ENCODE peak calls at places on chromosomes 1 and 21, in eight cellular contexts. R is H9; G is stimulated activated CD4-positive, alpha-beta T cell treated with anti-CD3 and anti-CD28 coated beads, TNF-alpha, amount 100 ng/mL, for 1 hour; M is Right ventricle myocardium inferior; K is activated gamma-delta T cell; E is GM12865; H is AML-193; C is pons. W is an unnamed sample.

GRCh38 chr1:173043253-173043652 is 7.5 kb downstream of the TNFSF18 start:
- DNase-seq in G (no peak), E (no peak), C (no peak), K (no peak), R (no peak), H (no peak), M (no peak), W (no peak)

GRCh38 chr1:185632659-185633428 is 101.3 kb upstream of the HMCN1 start:
- DNase-seq in M (no peak), C (no peak), E (no peak), K (no peak), R (no peak), H (peak; percentile 98), G (no peak), W (no peak)

GRCh38 chr1:33683913-33684312 is 180.0 kb upstream of the HMGB4 start:
- DNase-seq in C (peak; percentile 67), G (no peak), M (no peak), E (no peak), R (no peak), K (no peak), H (no peak), W (no peak)

GRCh38 chr1:185846672-185847440 is 112.7 kb downstream of the HMCN1 start:
- DNase-seq in G (no peak), C (no peak), H (no peak), M (no peak), E (no peak), K (no peak), R (no peak), W (no peak)

GRCh38 chr1:164823486-164824279 is 264.7 kb downstream of the PBX1 start:
- DNase-seq in E (no peak), H (no peak), M (no peak), R (no peak), K (no peak), G (no peak), C (no peak), W (no peak)

GRCh38 chr1:6220236-6220635 is 14.3 kb downstream of the RNF207 start:
- DNase-seq in C (no peak), E (no peak), G (no peak), K (no peak), M (no peak), R (no peak), H (no peak), W (peak; percentile 66)

GRCh38 chr1:211825990-211826389 is 4.6 kb downstream of the LPGAT1 start:
- DNase-seq in H (no peak), M (no peak), C (no peak), K (no peak), G (no peak), E (no peak), R (no peak), W (no peak)

GRCh38 chr1:173508541-173508940 is 31.4 kb downstream of the PRDX6 start:
- DNase-seq in H (no peak), C (no peak), K (no peak), M (no peak), G (no peak), E (no peak), R (no peak), W (no peak)

GRCh38 chr1:44015206-44015605 is 16.1 kb downstream of the SLC6A9 start:
- DNase-seq in K (no peak), C (peak; percentile 63), G (no peak), M (peak; percentile 55), H (no peak), R (no peak), E (no peak), W (no peak)

GRCh38 chr1:53546409-53547155 is 87.4 kb downstream of the DMRTB1 start:
- DNase-seq in H (no peak), R (no peak), E (no peak), G (no peak), C (no peak), K (no peak), M (no peak), W (no peak)

GRCh38 chr1:78101514-78101913 is 55.7 kb downstream of the GIPC2 start:
- DNase-seq in R (no peak), K (no peak), M (no peak), C (no peak), G (no peak), H (no peak), E (no peak), W (no peak)

GRCh38 chr1:227134686-227135314 is 183.5 kb downstream of the CDC42BPA start:
- DNase-seq in G (no peak), K (no peak), M (no peak), E (no peak), R (no peak), H (no peak), C (no peak), W (no peak)

GRCh38 chr1:23598424-23598823 is 39.1 kb upstream of the ID3 start:
- DNase-seq in R (peak; percentile 97), E (no peak), M (no peak), K (no peak), H (no peak), C (peak; percentile 6), G (no peak), W (no peak)

GRCh38 chr1:32863516-32864245 is 7.0 kb downstream of the FNDC5 start:
- DNase-seq in C (no peak), R (no peak), K (no peak), H (no peak), E (no peak), G (no peak), M (no peak), W (no peak)

GRCh38 chr1:111234866-111235265 is 7.4 kb downstream of the CHI3L2 start:
- DNase-seq in H (no peak), R (no peak), M (no peak), G (no peak), C (no peak), K (no peak), E (no peak), W (no peak)

GRCh38 chr1:31705080-31705866 is 1.5 kb upstream of the COL16A1 start:
- DNase-seq in G (peak; percentile 21), K (peak; percentile 40), C (no peak), R (peak; percentile 81), E (peak; percentile 70), H (no peak), M (peak; percentile 77), W (no peak)

GRCh38 chr21:33969600-33969999 is 54.0 kb upstream of the ATP5PO start:
- DNase-seq in G (no peak), H (no peak), E (no peak), R (no peak), C (no peak), M (no peak), K (no peak), W (no peak)

GRCh38 chr1:6675936-6676335 is 25.7 kb downstream of the DNAJC11 start:
- DNase-seq in E (no peak), G (no peak), H (no peak), C (no peak), K (no peak), R (no peak), M (no peak), W (no peak)

GRCh38 chr1:155570593-155570990 is 8.0 kb upstream of the ASH1L start:
- DNase-seq in G (no peak), M (no peak), C (no peak), H (no peak), R (no peak), K (no peak), E (no peak), W (no peak)

GRCh38 chr1:220908757-220909156 is 29.5 kb downstream of the HLX start:
- DNase-seq in R (no peak), M (no peak), G (no peak), E (peak; percentile 43), K (no peak), H (no peak), C (no peak), W (no peak)

GRCh38 chr1:51093566-51093965 is 8.5 kb upstream of the C1orf185 start:
- DNase-seq in G (no peak), K (no peak), M (no peak), R (no peak), E (no peak), H (no peak), C (no peak), W (no peak)

GRCh38 chr21:34640858-34641257 is 25.9 kb upstream of the RCAN1 start:
- DNase-seq in G (no peak), C (no peak), E (no peak), H (no peak), K (no peak), M (no peak), R (no peak), W (no peak)

GRCh38 chr1:225652726-225653462 is at the start of gene ENAH:
- DNase-seq in C (peak; percentile 67), R (peak; percentile 84), K (peak; percentile 21), H (no peak), G (no peak), M (peak; percentile 87), E (peak; percentile 34), W (peak; percentile 82)

GRCh38 chr1:1968767-1969504 is 34.6 kb downstream of the CFAP74 start:
- DNase-seq in H (no peak), K (no peak), M (peak; percentile 9), E (no peak), C (no peak), R (no peak), G (no peak), W (no peak)

GRCh38 chr1:169106921-169107672 is 607 bp downstream of the ATP1B1 start:
- DNase-seq in E (no peak), K (peak; percentile 18), G (no peak), H (peak; percentile 13), C (peak; percentile 53), M (no peak), R (no peak), W (no peak)

GRCh38 chr21:26159869-26160268 is 10.7 kb downstream of the APP start:
- DNase-seq in G (no peak), R (no peak), C (no peak), M (no peak), E (no peak), H (no peak), K (no peak), W (no peak)

GRCh38 chr1:3695326-3696217 is 43.3 kb downstream of the TP73 start:
- DNase-seq in R (peak; percentile 85), K (no peak), H (no peak), C (peak; percentile 9), M (no peak), E (peak; percentile 45), G (no peak), W (no peak)

GRCh38 chr1:227541796-227542152 is 21.6 kb upstream of the ZNF678 start:
- DNase-seq in H (no peak), E (no peak), R (peak; percentile 50), M (no peak), K (no peak), G (no peak), C (no peak), W (no peak)

GRCh38 chr1:221363074-221363473 is 378.8 kb downstream of the DUSP10 start:
- DNase-seq in H (no peak), K (no peak), E (no peak), G (no peak), R (no peak), C (no peak), M (no peak), W (no peak)